ENCODE peak calls at places on chromosomes 3 and 15, in ten cellular contexts. X is GM20000; T is stimulated activated naive CD8-positive, alpha-beta T cell treated with anti-CD3 and anti-CD28 coated beads, Interleukin-15, amount 100 ng/mL, for 72 hours; E is A549; F is GF-D8; O is T-helper 22 cell; N is dermis microvascular lymphatic vessel endothelial cell; V is activated CD4-positive, CD25-positive, alpha-beta regulatory T cell treated with anti-CD3 and anti-CD28 coated beads, Interleukin-2, amount 50 U/mL, for 16 hours; K is GM12865; W is NCI-H2081. Q is an unnamed sample.

GRCh38 chr3:14425574-14426304 is 23.3 kb downstream of the SLC6A6 start:
- DNase-seq in E (no peak), X (no peak), F (peak), T (peak), N (no peak), K (peak), W (peak), V (no peak), O (peak), Q (no peak)

GRCh38 chr3:15535757-15536156 is 14.3 kb upstream of the COLQ start:
- DNase-seq in F (no peak), V (peak), O (no peak), T (peak), W (no peak), X (peak), K (no peak), E (no peak), N (no peak), Q (no peak)

GRCh38 chr3:150635526-150635925 is 32.4 kb downstream of the SELENOT start:
- DNase-seq in T (no peak), W (no peak), F (peak), V (no peak), X (peak), O (no peak), N (no peak), K (peak), E (no peak), Q (no peak)

GRCh38 chr3:110679235-110679634 is 392.4 kb upstream of the NECTIN3 start:
- DNase-seq in O (no peak), F (no peak), E (no peak), W (no peak), N (no peak), X (no peak), V (no peak), K (no peak), T (no peak), Q (no peak)

GRCh38 chr3:42050126-42050525 is 41.0 kb upstream of the TRAK1 start:
- DNase-seq in O (no peak), E (no peak), K (no peak), W (no peak), F (no peak), V (no peak), N (no peak), T (no peak), X (no peak), Q (no peak)

GRCh38 chr15:45714501-45715488 is 80.0 kb downstream of the SQOR start:
- DNase-seq in X (peak), T (peak), V (no peak), W (peak), F (no peak), O (no peak), E (no peak), K (peak), N (peak), Q (no peak)

GRCh38 chr3:127689266-127689860 is 16.6 kb downstream of the ABTB1 start:
- DNase-seq in E (no peak), W (no peak), O (no peak), T (no peak), F (no peak), X (no peak), V (no peak), N (no peak), K (no peak), Q (no peak)

GRCh38 chr15:69358850-69359249 is 55.3 kb upstream of the KIF23 start:
- DNase-seq in W (no peak), F (no peak), T (no peak), N (no peak), O (no peak), X (no peak), K (no peak), E (no peak), V (no peak), Q (no peak)

GRCh38 chr3:11556234-11556633 is 87.5 kb downstream of the VGLL4 start:
- DNase-seq in V (no peak), F (no peak), O (no peak), K (no peak), X (no peak), N (no peak), T (no peak), E (no peak), W (no peak), Q (no peak)

GRCh38 chr3:21390136-21390535 is 360.9 kb downstream of the ZNF385D start:
- DNase-seq in W (peak), O (no peak), F (no peak), T (no peak), N (no peak), K (no peak), V (no peak), E (no peak), X (no peak), Q (peak)

GRCh38 chr3:64353256-64353655 is 128.0 kb upstream of the PRICKLE2 start:
- DNase-seq in E (no peak), V (no peak), W (no peak), K (no peak), N (no peak), F (no peak), T (no peak), O (no peak), X (no peak), Q (no peak)

GRCh38 chr15:29141908-29142747 is 127.5 kb downstream of the NSMCE3 start:
- DNase-seq in T (no peak), W (no peak), F (no peak), X (no peak), V (no peak), N (no peak), O (no peak), E (no peak), K (peak), Q (no peak)

GRCh38 chr15:61186905-61187865 is 41.9 kb downstream of the RORA start:
- DNase-seq in F (no peak), V (no peak), O (no peak), X (no peak), K (no peak), N (no peak), W (no peak), T (no peak), E (no peak), Q (no peak)

GRCh38 chr3:153072856-153073255 is 89.2 kb upstream of the RAP2B start:
- DNase-seq in O (no peak), V (no peak), K (no peak), F (no peak), X (no peak), E (no peak), W (no peak), N (no peak), T (no peak), Q (no peak)

GRCh38 chr3:127392146-127392470 is 104.3 kb upstream of the PRR20G start:
- DNase-seq in T (no peak), K (no peak), V (no peak), X (no peak), N (no peak), W (no peak), O (no peak), E (no peak), F (no peak), Q (no peak)

GRCh38 chr3:127739347-127740135 is 66.8 kb downstream of the ABTB1 start:
- DNase-seq in V (no peak), K (no peak), X (no peak), E (no peak), T (no peak), F (no peak), W (no peak), N (no peak), O (no peak), Q (no peak)

GRCh38 chr3:149706905-149707304 is 45.4 kb downstream of the COMMD2 start:
- DNase-seq in V (no peak), X (no peak), T (no peak), O (no peak), K (no peak), W (no peak), E (no peak), N (peak), F (no peak), Q (no peak)

Q was measured in GM04504.